ENCODE peak calls at places on chromosomes 6 and 20, in six cellular contexts. One of them, this sample, is unnamed.

GRCh38 chr6:9252784-9253183 is 817.4 kb upstream of the SLC35B3 start:
- DNase-seq in cardiac fibroblast: no peak
- DNase-seq in activated gamma-delta T cell treated with Interleukin-2 at 50 U/mL for 16 hours: no peak
- DNase-seq in HuH-7.5: no peak
- DNase-seq in sigmoid colon: no peak
- DNase-seq in progenitor cell of endocrine pancreas: no peak
- DNase-seq in this sample: no peak

GRCh38 chr20:11248691-11249178 is 574.9 kb upstream of the JAG1 start:
- DNase-seq in cardiac fibroblast: no peak
- DNase-seq in activated gamma-delta T cell treated with Interleukin-2 at 50 U/mL for 16 hours: no peak
- DNase-seq in HuH-7.5: no peak
- DNase-seq in sigmoid colon: no peak
- DNase-seq in progenitor cell of endocrine pancreas: no peak
- DNase-seq in this sample: peak

GRCh38 chr6:90374201-90374600 is 77.6 kb upstream of the BACH2 start:
- DNase-seq in cardiac fibroblast: no peak
- DNase-seq in activated gamma-delta T cell treated with Interleukin-2 at 50 U/mL for 16 hours: no peak
- DNase-seq in HuH-7.5: no peak
- DNase-seq in sigmoid colon: no peak
- DNase-seq in progenitor cell of endocrine pancreas: no peak
- DNase-seq in this sample: no peak

GRCh38 chr6:158041370-158041769 is 59.7 kb downstream of the SYNJ2 start:
- DNase-seq in cardiac fibroblast: no peak
- DNase-seq in activated gamma-delta T cell treated with Interleukin-2 at 50 U/mL for 16 hours: no peak
- DNase-seq in HuH-7.5: no peak
- DNase-seq in sigmoid colon: no peak
- DNase-seq in progenitor cell of endocrine pancreas: no peak
- DNase-seq in this sample: no peak

GRCh38 chr6:9463311-9463710 is 951.6 kb downstream of the TFAP2A start:
- DNase-seq in cardiac fibroblast: no peak
- DNase-seq in activated gamma-delta T cell treated with Interleukin-2 at 50 U/mL for 16 hours: no peak
- DNase-seq in HuH-7.5: no peak
- DNase-seq in sigmoid colon: no peak
- DNase-seq in progenitor cell of endocrine pancreas: no peak
- DNase-seq in this sample: no peak

GRCh38 chr6:1070085-1070521 is 241.8 kb upstream of the FOXQ1 start:
- DNase-seq in cardiac fibroblast: no peak
- DNase-seq in activated gamma-delta T cell treated with Interleukin-2 at 50 U/mL for 16 hours: no peak
- DNase-seq in HuH-7.5: no peak
- DNase-seq in sigmoid colon: no peak
- DNase-seq in progenitor cell of endocrine pancreas: no peak
- DNase-seq in this sample: no peak

GRCh38 chr6:31441368-31442267 is 38.2 kb downstream of the MICA start:
- DNase-seq in cardiac fibroblast: peak
- DNase-seq in activated gamma-delta T cell treated with Interleukin-2 at 50 U/mL for 16 hours: peak
- DNase-seq in HuH-7.5: peak
- DNase-seq in sigmoid colon: peak
- DNase-seq in progenitor cell of endocrine pancreas: peak
- DNase-seq in this sample: peak

GRCh38 chr6:67640462-67640861 is 994.6 kb upstream of the ADGRB3 start:
- DNase-seq in cardiac fibroblast: peak
- DNase-seq in activated gamma-delta T cell treated with Interleukin-2 at 50 U/mL for 16 hours: no peak
- DNase-seq in HuH-7.5: no peak
- DNase-seq in sigmoid colon: no peak
- DNase-seq in progenitor cell of endocrine pancreas: no peak
- DNase-seq in this sample: no peak

GRCh38 chr20:46575794-46576495 is 25.5 kb upstream of the OCSTAMP start:
- DNase-seq in cardiac fibroblast: no peak
- DNase-seq in activated gamma-delta T cell treated with Interleukin-2 at 50 U/mL for 16 hours: no peak
- DNase-seq in HuH-7.5: no peak
- DNase-seq in sigmoid colon: peak
- DNase-seq in progenitor cell of endocrine pancreas: no peak
- DNase-seq in this sample: no peak

GRCh38 chr6:38375937-38376336 is 263.8 kb downstream of the BTBD9 start:
- DNase-seq in cardiac fibroblast: no peak
- DNase-seq in activated gamma-delta T cell treated with Interleukin-2 at 50 U/mL for 16 hours: no peak
- DNase-seq in HuH-7.5: no peak
- DNase-seq in sigmoid colon: no peak
- DNase-seq in progenitor cell of endocrine pancreas: no peak
- DNase-seq in this sample: no peak

GRCh38 chr6:42047790-42048405 is 2.4 kb upstream of the TAF8 start:
- DNase-seq in cardiac fibroblast: no peak
- DNase-seq in activated gamma-delta T cell treated with Interleukin-2 at 50 U/mL for 16 hours: no peak
- DNase-seq in HuH-7.5: no peak
- DNase-seq in sigmoid colon: peak
- DNase-seq in progenitor cell of endocrine pancreas: no peak
- DNase-seq in this sample: no peak

GRCh38 chr6:153616506-153616905 is 422.5 kb upstream of the OPRM1 start:
- DNase-seq in cardiac fibroblast: no peak
- DNase-seq in activated gamma-delta T cell treated with Interleukin-2 at 50 U/mL for 16 hours: no peak
- DNase-seq in HuH-7.5: no peak
- DNase-seq in sigmoid colon: no peak
- DNase-seq in progenitor cell of endocrine pancreas: no peak
- DNase-seq in this sample: no peak

This sample was measured in dorsolateral prefrontal cortex.